ENCODE peak calls at places on chromosome 1, in seven cellular contexts. R is T-helper 1 cell, H is HFFc6, N is COR-L47, D is MG63, L is NCI-H1417, S is hypothalamus. U is an unnamed sample.

GRCh38 chr1:161494069-161494735 is 11.1 kb upstream of the FCGR2A start:
- DNase-seq in S (no peak), H (no peak), L (no peak), N (no peak), R (no peak), D (no peak), U (no peak)

GRCh38 chr1:227766653-227767277 is 31.5 kb downstream of the SNAP47 start:
- DNase-seq in R (no peak), D (no peak), S (no peak), N (no peak), H (no peak), L (peak), U (no peak)

GRCh38 chr1:1614204-1614953 is 921 bp upstream of the MIB2 start:
- DNase-seq in H (peak), D (no peak), R (peak), S (no peak), L (peak), N (peak), U (no peak)

GRCh38 chr1:214067853-214068703 is 80.3 kb downstream of the PROX1 start:
- DNase-seq in D (no peak), S (no peak), L (no peak), H (no peak), N (no peak), R (no peak), U (no peak)

GRCh38 chr1:218475275-218475674 is 130.1 kb downstream of the TGFB2 start:
- DNase-seq in H (no peak), L (no peak), R (no peak), N (no peak), S (no peak), D (peak), U (no peak)

GRCh38 chr1:205313681-205314308 is 7.8 kb downstream of the NUAK2 start:
- DNase-seq in S (peak), H (peak), D (no peak), N (no peak), R (no peak), L (peak), U (no peak)

GRCh38 chr1:202164271-202165037 is 4.1 kb upstream of the PTPN7 start:
- DNase-seq in D (no peak), N (no peak), L (no peak), R (peak), H (no peak), S (no peak), U (no peak)

GRCh38 chr1:95953005-95953404 is 719.0 kb downstream of the RWDD3 start:
- DNase-seq in N (peak), D (peak), H (no peak), R (no peak), L (peak), S (no peak), U (no peak)

GRCh38 chr1:227753999-227754764 is 18.9 kb downstream of the SNAP47 start:
- DNase-seq in S (peak), H (peak), N (no peak), R (no peak), D (peak), L (no peak), U (no peak)

GRCh38 chr1:245648749-245649517 is 494.1 kb downstream of the KIF26B start:
- DNase-seq in R (no peak), D (no peak), L (no peak), H (no peak), S (no peak), N (no peak), U (no peak)

GRCh38 chr1:236065509-236066005 is 667 bp upstream of the NID1 start:
- DNase-seq in S (no peak), H (no peak), L (no peak), N (no peak), D (no peak), R (no peak), U (peak)

GRCh38 chr1:8259498-8260290 is 58.2 kb upstream of the SLC45A1 start:
- DNase-seq in D (no peak), N (no peak), H (peak), L (peak), S (no peak), R (no peak), U (no peak)

GRCh38 chr1:106875622-106876021 is 180.9 kb upstream of the PRMT6 start:
- DNase-seq in H (no peak), D (no peak), R (no peak), S (no peak), N (no peak), L (no peak), U (no peak)

GRCh38 chr1:174652496-174653280 is 204.9 kb downstream of the GPR52 start:
- DNase-seq in D (no peak), L (peak), S (no peak), N (no peak), H (no peak), R (no peak), U (no peak)

GRCh38 chr1:27724961-27725373 is 794 bp upstream of the FAM76A start:
- DNase-seq in D (peak), R (no peak), N (peak), S (no peak), H (no peak), L (peak), U (no peak)